ENCODE peak calls at places on chromosomes 7 and 10, in nine cellular contexts. X is GM20000; C is chondrocyte; K is CD8-positive, alpha-beta T cell; Y is fibroblast of mammary gland; B is fibroblast of villous mesenchyme; Q is mesothelial cell of epicardium; G is fibroblast of the aortic adventitia; P is PC-9. A is an unnamed sample.

GRCh38 chr10:103847909-103848468 is 7.4 kb downstream of the SH3PXD2A start:
- DNase-seq in X (no peak), C (no peak), K (no peak), Y (no peak), B (no peak), Q (no peak), G (no peak), P (no peak), A (no peak)

GRCh38 chr10:43201545-43202131 is 63.4 kb downstream of the CSGALNACT2 start:
- DNase-seq in X (peak), C (peak), K (peak), Y (no peak), B (no peak), Q (peak), G (no peak), P (no peak), A (no peak)

GRCh38 chr10:61554925-61555324 is 101.7 kb upstream of the TMEM26 start:
- DNase-seq in X (no peak), C (no peak), K (no peak), Y (no peak), B (peak), Q (no peak), G (peak), P (no peak), A (no peak)

GRCh38 chr7:30231271-30231670 is 53.1 kb upstream of the ZNRF2 start:
- DNase-seq in X (no peak), C (no peak), K (no peak), Y (no peak), B (no peak), Q (no peak), G (no peak), P (no peak), A (no peak)

GRCh38 chr7:77738871-77739270 is 42.6 kb downstream of the RSBN1L start:
- DNase-seq in X (no peak), C (no peak), K (no peak), Y (peak), B (peak), Q (no peak), G (peak), P (peak), A (peak)

GRCh38 chr10:102919992-102920736 is 2.1 kb downstream of the CNNM2 start:
- DNase-seq in X (no peak), C (no peak), K (no peak), Y (no peak), B (no peak), Q (no peak), G (peak), P (no peak), A (no peak)

GRCh38 chr10:482848-483247 is 206.6 kb downstream of the DIP2C start:
- DNase-seq in X (no peak), C (no peak), K (no peak), Y (no peak), B (no peak), Q (no peak), G (no peak), P (no peak), A (no peak)

GRCh38 chr7:42479452-42480303 is 242.7 kb upstream of the GLI3 start:
- DNase-seq in X (no peak), C (no peak), K (no peak), Y (no peak), B (peak), Q (no peak), G (no peak), P (no peak), A (no peak)

GRCh38 chr7:21603972-21604749 is 61.3 kb downstream of the DNAH11 start:
- DNase-seq in X (peak), C (no peak), K (no peak), Y (no peak), B (peak), Q (no peak), G (peak), P (no peak), A (no peak)

GRCh38 chr7:7048213-7048612 is 134.1 kb upstream of the C1GALT1 start:
- DNase-seq in X (no peak), C (no peak), K (no peak), Y (no peak), B (no peak), Q (no peak), G (no peak), P (no peak), A (no peak)

GRCh38 chr7:102439963-102440795 is 6.8 kb downstream of the ORAI2 start:
- DNase-seq in X (no peak), C (no peak), K (no peak), Y (peak), B (peak), Q (no peak), G (peak), P (peak), A (no peak)

GRCh38 chr10:49594594-49594993 is 15.5 kb upstream of the SLC18A3 start:
- DNase-seq in X (peak), C (no peak), K (peak), Y (peak), B (peak), Q (no peak), G (peak), P (peak), A (no peak)

GRCh38 chr7:100465702-100466311 is 1.7 kb upstream of the SPACDR start:
- DNase-seq in X (peak), C (no peak), K (no peak), Y (peak), B (peak), Q (no peak), G (peak), P (no peak), A (no peak)

DNA sequence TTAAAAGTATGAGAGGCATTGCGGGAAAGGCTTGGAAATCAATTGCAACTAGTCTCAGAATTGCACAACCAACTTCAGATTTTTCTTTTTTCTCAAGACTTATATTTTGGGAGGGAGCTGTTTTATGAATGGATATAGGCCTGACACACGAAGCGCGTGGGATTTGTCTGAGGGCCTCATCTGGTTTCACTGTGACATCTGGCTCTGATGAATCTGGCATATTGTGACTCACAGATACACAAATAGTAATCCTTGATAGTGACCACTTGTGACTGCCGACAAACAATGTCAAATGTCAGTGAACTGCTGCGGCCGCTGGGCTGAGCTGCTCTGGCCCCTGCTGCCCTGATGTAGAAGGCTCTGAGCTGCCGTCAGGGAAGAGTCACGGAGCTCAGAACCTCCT is 655.1 kb downstream of the INHBA start:
- DNase-seq in X (no peak), C (no peak), K (no peak), Y (peak), B (peak), Q (no peak), G (peak), P (peak), A (no peak)
- TF ChIP-seq CTCF in X (no peak), C (no peak), K (no peak), Y (no peak), B (no peak), Q (no peak), G (no peak), P (no peak), A (no peak)

GRCh38 chr7:39321909-39322498 is 244.2 kb upstream of the YAE1 start:
- DNase-seq in X (no peak), C (no peak), K (no peak), Y (no peak), B (no peak), Q (no peak), G (no peak), P (no peak), A (no peak)
- TF ChIP-seq CTCF in X (no peak), C (no peak), K (no peak), Y (no peak), B (no peak), Q (no peak), G (no peak), P (no peak), A (no peak)

GRCh38 chr10:117552156-117552620 is 9.6 kb downstream of the EMX2 start:
- DNase-seq in X (no peak), C (no peak), K (no peak), Y (no peak), B (peak), Q (no peak), G (no peak), P (no peak), A (no peak)
- TF ChIP-seq CTCF in X (no peak), C (no peak), K (no peak), Y (no peak), B (no peak), Q (no peak), G (no peak), P (no peak), A (no peak)

GRCh38 chr10:24396396-24396795 is 187.5 kb downstream of the KIAA1217 start:
- DNase-seq in X (no peak), C (no peak), K (no peak), Y (no peak), B (no peak), Q (no peak), G (no peak), P (no peak), A (no peak)
- TF ChIP-seq CTCF in X (no peak), C (peak), K (no peak), Y (peak), B (peak), Q (no peak), G (no peak), P (no peak), A (no peak)

GRCh38 chr10:11270858-11271179 is 253.1 kb downstream of the CELF2 start:
- DNase-seq in X (no peak), C (no peak), K (no peak), Y (no peak), B (no peak), Q (no peak), G (no peak), P (no peak), A (no peak)
- TF ChIP-seq CTCF in X (no peak), C (peak), K (no peak), Y (no peak), B (no peak), Q (no peak), G (no peak), P (peak), A (no peak)

GRCh38 chr10:72025400-72025799 is 61.2 kb downstream of the CHST3 start:
- DNase-seq in X (no peak), C (no peak), K (no peak), Y (no peak), B (no peak), Q (no peak), G (no peak), P (no peak), A (no peak)

GRCh38 chr10:72024596-72024995 is 60.4 kb downstream of the CHST3 start:
- DNase-seq in X (no peak), C (no peak), K (no peak), Y (peak), B (no peak), Q (no peak), G (no peak), P (no peak), A (no peak)

GRCh38 chr10:72025832-72026231 is 61.6 kb downstream of the CHST3 start:
- DNase-seq in X (no peak), C (no peak), K (no peak), Y (no peak), B (no peak), Q (no peak), G (no peak), P (no peak), A (no peak)

GRCh38 chr10:72027498-72027897 is 60.9 kb downstream of the SPOCK2 start:
- DNase-seq in X (no peak), C (no peak), K (no peak), Y (no peak), B (peak), Q (no peak), G (peak), P (peak), A (no peak)

DNA sequence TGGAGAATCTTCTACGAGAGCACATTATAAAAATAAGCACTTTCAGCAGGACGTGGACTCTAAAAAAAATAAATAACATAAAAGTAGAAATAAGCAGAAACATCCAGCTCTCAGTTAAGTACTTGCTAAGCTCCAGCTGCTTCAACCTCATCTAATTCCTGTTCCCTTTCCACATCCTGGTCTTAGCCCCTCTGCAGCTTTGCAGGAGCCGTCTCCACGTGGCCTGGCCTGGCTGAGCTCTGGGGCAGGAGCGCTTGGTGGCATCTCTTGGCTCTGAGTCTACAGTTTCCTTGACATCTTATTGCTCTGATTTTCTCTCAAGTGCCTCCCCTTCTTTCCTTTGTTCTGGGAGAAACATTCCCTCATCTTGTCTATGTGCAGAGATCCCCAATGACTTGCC is 62.1 kb downstream of the CHST3 start:
- DNase-seq in X (no peak), C (no peak), K (no peak), Y (no peak), B (no peak), Q (no peak), G (no peak), P (no peak), A (no peak)
- TF ChIP-seq CTCF in X (no peak), C (no peak), K (no peak), Y (no peak), B (no peak), Q (no peak), G (no peak), P (no peak), A (no peak)

GRCh38 chr10:117318909-117319308 is 56.3 kb downstream of the PDZD8 start:
- DNase-seq in X (no peak), C (no peak), K (no peak), Y (peak), B (no peak), Q (no peak), G (peak), P (no peak), A (no peak)
- TF ChIP-seq CTCF in X (no peak), C (peak), K (peak), Y (peak), B (peak), Q (peak), G (peak), P (peak), A (peak)

GRCh38 chr7:86667732-86668131 is 24.0 kb downstream of the GRM3 start:
- DNase-seq in X (peak), C (no peak), K (no peak), Y (no peak), B (no peak), Q (no peak), G (no peak), P (no peak), A (no peak)
- TF ChIP-seq CTCF in X (peak), C (peak), K (no peak), Y (no peak), B (no peak), Q (no peak), G (no peak), P (no peak), A (no peak)

DNA sequence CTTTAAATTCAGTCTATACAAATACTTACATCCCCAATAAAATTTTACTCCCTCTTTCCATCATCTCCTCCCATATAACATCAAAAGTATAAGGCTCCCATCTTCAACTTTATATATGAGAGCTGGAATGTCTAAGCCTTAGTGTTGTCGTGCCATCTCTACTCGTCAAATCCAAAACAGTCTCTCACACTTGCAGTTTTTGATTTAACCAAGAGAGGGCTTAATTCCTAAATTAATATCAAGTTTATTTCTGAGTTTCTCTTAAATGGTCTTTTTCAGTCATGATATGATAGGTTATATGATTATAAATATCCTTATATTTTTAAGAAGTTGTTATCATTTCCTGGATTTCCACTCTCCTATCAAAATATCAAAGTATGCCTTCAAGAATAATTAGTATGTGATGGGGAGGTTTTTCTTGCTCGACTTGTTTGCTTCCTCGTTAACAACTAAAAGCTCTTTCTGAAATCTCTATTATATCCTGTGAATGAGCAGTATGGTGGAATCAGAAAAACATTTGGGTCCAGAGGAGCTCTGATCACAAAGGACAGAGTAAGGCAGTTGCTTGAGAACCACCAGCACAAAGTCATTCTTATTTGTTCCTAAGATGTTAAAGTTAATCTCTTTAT is 12.5 kb upstream of the LIPK start:
- DNase-seq in X (no peak), C (no peak), K (no peak), Y (peak), B (no peak), Q (no peak), G (peak), P (no peak), A (no peak)
- TF ChIP-seq CTCF in X (no peak), C (peak), K (no peak), Y (peak), B (peak), Q (peak), G (peak), P (peak), A (peak)

A was measured in AG04449.